ENCODE peak calls at places on chromosomes 7 and 10, in eight cellular contexts. One of them, this sample, is unnamed.

GRCh38 chr10:48737866-48738265 is 53.2 kb downstream of the WDFY4 start:
- DNase-seq in right lobe of liver: no peak
- DNase-seq in fibroblast of mammary gland: no peak
- DNase-seq in mesothelial cell of epicardium: no peak
- DNase-seq in psoas muscle: no peak
- DNase-seq in GM20000: no peak
- DNase-seq in epithelial cell of esophagus: peak
- DNase-seq in endothelial cell: no peak
- DNase-seq in this sample: no peak

GRCh38 chr10:127415901-127416630 is 133.0 kb upstream of the NPS start:
- DNase-seq in fibroblast of mammary gland: no peak
- DNase-seq in GM20000: no peak
- DNase-seq in right lobe of liver: no peak
- DNase-seq in endothelial cell: no peak
- DNase-seq in mesothelial cell of epicardium: no peak
- DNase-seq in epithelial cell of esophagus: no peak
- DNase-seq in psoas muscle: no peak
- DNase-seq in this sample: no peak

GRCh38 chr10:100158044-100158805 is 27.6 kb downstream of the ERLIN1 start:
- DNase-seq in fibroblast of mammary gland: no peak
- DNase-seq in psoas muscle: no peak
- DNase-seq in GM20000: peak
- DNase-seq in endothelial cell: no peak
- DNase-seq in epithelial cell of esophagus: peak
- DNase-seq in right lobe of liver: no peak
- DNase-seq in mesothelial cell of epicardium: no peak
- DNase-seq in this sample: no peak

GRCh38 chr7:128427289-128427891 is 17.6 kb upstream of the IMPDH1 start:
- DNase-seq in epithelial cell of esophagus: peak
- DNase-seq in right lobe of liver: no peak
- DNase-seq in endothelial cell: peak
- DNase-seq in fibroblast of mammary gland: peak
- DNase-seq in mesothelial cell of epicardium: no peak
- DNase-seq in GM20000: peak
- DNase-seq in psoas muscle: no peak
- DNase-seq in this sample: peak

GRCh38 chr10:98262571-98262970 is 5.4 kb downstream of the LOXL4 start:
- DNase-seq in endothelial cell: peak
- DNase-seq in epithelial cell of esophagus: peak
- DNase-seq in GM20000: no peak
- DNase-seq in mesothelial cell of epicardium: no peak
- DNase-seq in right lobe of liver: peak
- DNase-seq in psoas muscle: peak
- DNase-seq in fibroblast of mammary gland: peak
- DNase-seq in this sample: no peak

GRCh38 chr10:31864834-31865518 is 63.7 kb downstream of the ARHGAP12 start:
- DNase-seq in psoas muscle: no peak
- DNase-seq in fibroblast of mammary gland: peak
- DNase-seq in endothelial cell: no peak
- DNase-seq in mesothelial cell of epicardium: no peak
- DNase-seq in epithelial cell of esophagus: no peak
- DNase-seq in GM20000: no peak
- DNase-seq in right lobe of liver: no peak
- DNase-seq in this sample: no peak

GRCh38 chr10:43137701-43137970 is 609 bp upstream of the CSGALNACT2 start:
- DNase-seq in endothelial cell: no peak
- DNase-seq in epithelial cell of esophagus: peak
- DNase-seq in fibroblast of mammary gland: peak
- DNase-seq in right lobe of liver: peak
- DNase-seq in GM20000: peak
- DNase-seq in mesothelial cell of epicardium: peak
- DNase-seq in psoas muscle: peak
- DNase-seq in this sample: peak

GRCh38 chr10:11654659-11655058 is 43.2 kb upstream of the USP6NL start:
- DNase-seq in right lobe of liver: no peak
- DNase-seq in fibroblast of mammary gland: no peak
- DNase-seq in endothelial cell: no peak
- DNase-seq in psoas muscle: no peak
- DNase-seq in epithelial cell of esophagus: no peak
- DNase-seq in mesothelial cell of epicardium: no peak
- DNase-seq in GM20000: no peak
- DNase-seq in this sample: no peak

GRCh38 chr7:82036146-82036886 is 266.5 kb upstream of the HGF start:
- DNase-seq in endothelial cell: no peak
- DNase-seq in right lobe of liver: no peak
- DNase-seq in epithelial cell of esophagus: peak
- DNase-seq in mesothelial cell of epicardium: no peak
- DNase-seq in GM20000: no peak
- DNase-seq in psoas muscle: no peak
- DNase-seq in fibroblast of mammary gland: peak
- DNase-seq in this sample: no peak

GRCh38 chr7:53214463-53214862 is 179.0 kb downstream of the POM121L12 start:
- DNase-seq in GM20000: no peak
- DNase-seq in fibroblast of mammary gland: no peak
- DNase-seq in epithelial cell of esophagus: no peak
- DNase-seq in endothelial cell: no peak
- DNase-seq in mesothelial cell of epicardium: no peak
- DNase-seq in right lobe of liver: no peak
- DNase-seq in psoas muscle: no peak
- DNase-seq in this sample: no peak

GRCh38 chr10:48568131-48568530 is 36.7 kb downstream of the ARHGAP22 start:
- DNase-seq in endothelial cell: no peak
- DNase-seq in right lobe of liver: no peak
- DNase-seq in GM20000: no peak
- DNase-seq in fibroblast of mammary gland: no peak
- DNase-seq in mesothelial cell of epicardium: no peak
- DNase-seq in epithelial cell of esophagus: no peak
- DNase-seq in psoas muscle: no peak
- DNase-seq in this sample: no peak

GRCh38 chr7:50349963-50350944 is 45.7 kb downstream of the IKZF1 start:
- DNase-seq in GM20000: peak
- DNase-seq in right lobe of liver: no peak
- DNase-seq in epithelial cell of esophagus: no peak
- DNase-seq in endothelial cell: no peak
- DNase-seq in fibroblast of mammary gland: no peak
- DNase-seq in psoas muscle: no peak
- DNase-seq in mesothelial cell of epicardium: no peak
- DNase-seq in this sample: no peak

GRCh38 chr7:5284304-5285281 is 1.9 kb downstream of the SLC29A4 start:
- DNase-seq in psoas muscle: no peak
- DNase-seq in epithelial cell of esophagus: peak
- DNase-seq in GM20000: peak
- DNase-seq in right lobe of liver: peak
- DNase-seq in endothelial cell: peak
- DNase-seq in mesothelial cell of epicardium: peak
- DNase-seq in fibroblast of mammary gland: peak
- DNase-seq in this sample: peak

GRCh38 chr10:47165711-47166404 is 134.1 kb upstream of the GDF10 start:
- DNase-seq in endothelial cell: no peak
- DNase-seq in GM20000: no peak
- DNase-seq in mesothelial cell of epicardium: peak
- DNase-seq in right lobe of liver: peak
- DNase-seq in psoas muscle: peak
- DNase-seq in epithelial cell of esophagus: peak
- DNase-seq in fibroblast of mammary gland: peak
- DNase-seq in this sample: no peak

GRCh38 chr7:40793132-40793531 is 658.3 kb downstream of the SUGCT start:
- DNase-seq in right lobe of liver: no peak
- DNase-seq in GM20000: no peak
- DNase-seq in endothelial cell: no peak
- DNase-seq in fibroblast of mammary gland: peak
- DNase-seq in mesothelial cell of epicardium: no peak
- DNase-seq in psoas muscle: no peak
- DNase-seq in epithelial cell of esophagus: no peak
- DNase-seq in this sample: no peak

GRCh38 chr10:6406220-6407033 is 173.6 kb downstream of the PRKCQ start:
- DNase-seq in psoas muscle: no peak
- DNase-seq in fibroblast of mammary gland: peak
- DNase-seq in GM20000: peak
- DNase-seq in endothelial cell: no peak
- DNase-seq in mesothelial cell of epicardium: no peak
- DNase-seq in right lobe of liver: no peak
- DNase-seq in epithelial cell of esophagus: peak
- DNase-seq in this sample: no peak

GRCh38 chr10:110989016-110989415 is 69.6 kb downstream of the SHOC2 start:
- DNase-seq in epithelial cell of esophagus: peak
- DNase-seq in psoas muscle: no peak
- DNase-seq in mesothelial cell of epicardium: no peak
- DNase-seq in right lobe of liver: no peak
- DNase-seq in fibroblast of mammary gland: peak
- DNase-seq in GM20000: no peak
- DNase-seq in endothelial cell: no peak
- DNase-seq in this sample: no peak

GRCh38 chr7:31146026-31146425 is 93.9 kb downstream of the ADCYAP1R1 start:
- DNase-seq in psoas muscle: no peak
- DNase-seq in epithelial cell of esophagus: peak
- DNase-seq in right lobe of liver: no peak
- DNase-seq in endothelial cell: no peak
- DNase-seq in mesothelial cell of epicardium: no peak
- DNase-seq in fibroblast of mammary gland: no peak
- DNase-seq in GM20000: no peak
- DNase-seq in this sample: no peak

GRCh38 chr7:31145339-31145738 is 93.2 kb downstream of the ADCYAP1R1 start:
- DNase-seq in endothelial cell: no peak
- DNase-seq in GM20000: no peak
- DNase-seq in epithelial cell of esophagus: no peak
- DNase-seq in mesothelial cell of epicardium: no peak
- DNase-seq in psoas muscle: no peak
- DNase-seq in right lobe of liver: no peak
- DNase-seq in fibroblast of mammary gland: no peak
- DNase-seq in this sample: no peak
- TF ChIP-seq CTCF in endothelial cell: no peak
- TF ChIP-seq CTCF in GM20000: no peak
- TF ChIP-seq CTCF in epithelial cell of esophagus: no peak
- TF ChIP-seq CTCF in mesothelial cell of epicardium: no peak
- TF ChIP-seq CTCF in psoas muscle: no peak
- TF ChIP-seq CTCF in right lobe of liver: no peak
- TF ChIP-seq CTCF in fibroblast of mammary gland: no peak
- TF ChIP-seq CTCF in this sample: no peak

GRCh38 chr7:36045275-36045674 is 107.8 kb upstream of the EEPD1 start:
- DNase-seq in fibroblast of mammary gland: peak
- DNase-seq in mesothelial cell of epicardium: no peak
- DNase-seq in endothelial cell: no peak
- DNase-seq in epithelial cell of esophagus: no peak
- DNase-seq in GM20000: no peak
- DNase-seq in psoas muscle: no peak
- DNase-seq in right lobe of liver: no peak
- DNase-seq in this sample: no peak

GRCh38 chr7:36045830-36046341 is 107.2 kb upstream of the EEPD1 start:
- DNase-seq in fibroblast of mammary gland: no peak
- DNase-seq in right lobe of liver: no peak
- DNase-seq in endothelial cell: no peak
- DNase-seq in GM20000: no peak
- DNase-seq in epithelial cell of esophagus: no peak
- DNase-seq in psoas muscle: no peak
- DNase-seq in mesothelial cell of epicardium: no peak
- DNase-seq in this sample: no peak

GRCh38 chr7:36048902-36049240 is 104.2 kb upstream of the EEPD1 start:
- DNase-seq in fibroblast of mammary gland: peak
- DNase-seq in mesothelial cell of epicardium: no peak
- DNase-seq in GM20000: no peak
- DNase-seq in epithelial cell of esophagus: no peak
- DNase-seq in psoas muscle: no peak
- DNase-seq in right lobe of liver: no peak
- DNase-seq in endothelial cell: no peak
- DNase-seq in this sample: no peak

GRCh38 chr7:36048141-36048901 is 104.7 kb upstream of the EEPD1 start:
- DNase-seq in epithelial cell of esophagus: peak
- DNase-seq in psoas muscle: peak
- DNase-seq in endothelial cell: no peak
- DNase-seq in GM20000: no peak
- DNase-seq in fibroblast of mammary gland: peak
- DNase-seq in right lobe of liver: no peak
- DNase-seq in mesothelial cell of epicardium: no peak
- DNase-seq in this sample: no peak

GRCh38 chr7:36047254-36047653 is 105.8 kb upstream of the EEPD1 start:
- DNase-seq in psoas muscle: no peak
- DNase-seq in mesothelial cell of epicardium: no peak
- DNase-seq in right lobe of liver: no peak
- DNase-seq in GM20000: no peak
- DNase-seq in endothelial cell: no peak
- DNase-seq in epithelial cell of esophagus: no peak
- DNase-seq in fibroblast of mammary gland: no peak
- DNase-seq in this sample: no peak
- TF ChIP-seq CTCF in psoas muscle: peak
- TF ChIP-seq CTCF in mesothelial cell of epicardium: no peak
- TF ChIP-seq CTCF in right lobe of liver: no peak
- TF ChIP-seq CTCF in GM20000: no peak
- TF ChIP-seq CTCF in endothelial cell: no peak
- TF ChIP-seq CTCF in epithelial cell of esophagus: no peak
- TF ChIP-seq CTCF in fibroblast of mammary gland: peak
- TF ChIP-seq CTCF in this sample: no peak

GRCh38 chr7:36896956-36897594 is 172.8 kb upstream of the AOAH start:
- DNase-seq in psoas muscle: no peak
- DNase-seq in mesothelial cell of epicardium: no peak
- DNase-seq in fibroblast of mammary gland: no peak
- DNase-seq in GM20000: no peak
- DNase-seq in epithelial cell of esophagus: peak
- DNase-seq in right lobe of liver: no peak
- DNase-seq in endothelial cell: no peak
- DNase-seq in this sample: no peak
- TF ChIP-seq CTCF in psoas muscle: no peak
- TF ChIP-seq CTCF in mesothelial cell of epicardium: no peak
- TF ChIP-seq CTCF in fibroblast of mammary gland: no peak
- TF ChIP-seq CTCF in GM20000: no peak
- TF ChIP-seq CTCF in epithelial cell of esophagus: no peak
- TF ChIP-seq CTCF in right lobe of liver: no peak
- TF ChIP-seq CTCF in endothelial cell: no peak
- TF ChIP-seq CTCF in this sample: no peak

DNA sequence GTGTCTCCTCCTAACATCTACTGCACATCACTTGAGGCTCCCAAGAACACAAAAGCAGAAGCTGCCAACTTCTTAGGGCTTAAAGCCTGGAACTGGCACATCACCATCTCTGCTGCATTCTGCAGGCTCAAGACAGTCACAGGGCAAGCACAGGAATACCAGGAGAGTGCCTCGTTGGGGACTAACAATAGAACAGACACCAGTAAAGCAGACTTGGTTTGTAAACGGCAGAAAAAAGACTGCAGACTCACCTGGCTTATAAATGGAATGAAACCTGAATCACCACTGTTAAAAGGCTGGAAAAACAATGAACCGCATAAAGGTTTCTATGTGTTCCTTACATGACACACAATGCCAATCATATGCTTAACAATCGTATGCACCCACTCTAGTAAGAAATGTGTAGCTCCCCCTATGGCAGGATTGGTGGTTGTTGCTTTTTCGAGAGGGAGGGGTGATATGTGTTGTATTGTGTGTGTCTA is 12.8 kb downstream of the RHEB start:
- DNase-seq in mesothelial cell of epicardium: no peak
- DNase-seq in psoas muscle: no peak
- DNase-seq in GM20000: no peak
- DNase-seq in fibroblast of mammary gland: no peak
- DNase-seq in right lobe of liver: no peak
- DNase-seq in endothelial cell: peak
- DNase-seq in epithelial cell of esophagus: peak
- DNase-seq in this sample: no peak
- TF ChIP-seq CTCF in mesothelial cell of epicardium: no peak
- TF ChIP-seq CTCF in psoas muscle: peak
- TF ChIP-seq CTCF in GM20000: no peak
- TF ChIP-seq CTCF in fibroblast of mammary gland: peak
- TF ChIP-seq CTCF in right lobe of liver: no peak
- TF ChIP-seq CTCF in endothelial cell: no peak
- TF ChIP-seq CTCF in epithelial cell of esophagus: no peak
- TF ChIP-seq CTCF in this sample: no peak

This sample was measured in nephron progenitor cell.